ENCODE peak calls at places on chromosome X, in ten cellular contexts. One of them, this sample, is unnamed.

GRCh38 chrX:68942141-68942540 is 113.3 kb downstream of the EFNB1 start:
- DNase-seq in GM23248: no peak
- DNase-seq in BJ: no peak
- DNase-seq in NCI-H526: no peak
- DNase-seq in lower lobe of right lung: no peak
- DNase-seq in fibroblast of villous mesenchyme: no peak
- DNase-seq in head of caudate nucleus: no peak
- DNase-seq in aorta: no peak
- DNase-seq in testis: no peak
- DNase-seq in non-pigmented ciliary epithelial cell: no peak
- DNase-seq in this sample: no peak

GRCh38 chrX:150035531-150035930 is 97.2 kb upstream of the EOLA2 start:
- DNase-seq in GM23248: peak
- DNase-seq in BJ: no peak
- DNase-seq in NCI-H526: no peak
- DNase-seq in lower lobe of right lung: no peak
- DNase-seq in fibroblast of villous mesenchyme: no peak
- DNase-seq in head of caudate nucleus: no peak
- DNase-seq in aorta: no peak
- DNase-seq in testis: no peak
- DNase-seq in non-pigmented ciliary epithelial cell: no peak
- DNase-seq in this sample: no peak

GRCh38 chrX:26442340-26442739 is 226.4 kb downstream of the MAGEB5 start:
- DNase-seq in GM23248: peak
- DNase-seq in BJ: no peak
- DNase-seq in NCI-H526: peak
- DNase-seq in lower lobe of right lung: no peak
- DNase-seq in fibroblast of villous mesenchyme: peak
- DNase-seq in head of caudate nucleus: no peak
- DNase-seq in aorta: no peak
- DNase-seq in testis: peak
- DNase-seq in non-pigmented ciliary epithelial cell: no peak
- DNase-seq in this sample: no peak

GRCh38 chrX:31219174-31219573 is 147.3 kb upstream of the FTHL17 start:
- DNase-seq in GM23248: no peak
- DNase-seq in BJ: no peak
- DNase-seq in NCI-H526: no peak
- DNase-seq in lower lobe of right lung: no peak
- DNase-seq in fibroblast of villous mesenchyme: peak
- DNase-seq in head of caudate nucleus: no peak
- DNase-seq in aorta: no peak
- DNase-seq in testis: no peak
- DNase-seq in non-pigmented ciliary epithelial cell: no peak
- DNase-seq in this sample: no peak

GRCh38 chrX:48945517-48946348 is 11.7 kb downstream of the OTUD5 start:
- DNase-seq in GM23248: peak
- DNase-seq in BJ: no peak
- DNase-seq in NCI-H526: peak
- DNase-seq in lower lobe of right lung: peak
- DNase-seq in fibroblast of villous mesenchyme: peak
- DNase-seq in head of caudate nucleus: peak
- DNase-seq in aorta: peak
- DNase-seq in testis: peak
- DNase-seq in non-pigmented ciliary epithelial cell: no peak
- DNase-seq in this sample: no peak

GRCh38 chrX:133989491-133989890 is 4.1 kb upstream of the GPC3 start:
- DNase-seq in GM23248: no peak
- DNase-seq in BJ: no peak
- DNase-seq in NCI-H526: no peak
- DNase-seq in lower lobe of right lung: no peak
- DNase-seq in fibroblast of villous mesenchyme: no peak
- DNase-seq in head of caudate nucleus: no peak
- DNase-seq in aorta: no peak
- DNase-seq in testis: no peak
- DNase-seq in non-pigmented ciliary epithelial cell: no peak
- DNase-seq in this sample: no peak

GRCh38 chrX:107449490-107450175 is at the start of gene FRMPD3:
- DNase-seq in GM23248: peak
- DNase-seq in BJ: no peak
- DNase-seq in NCI-H526: peak
- DNase-seq in lower lobe of right lung: no peak
- DNase-seq in fibroblast of villous mesenchyme: no peak
- DNase-seq in head of caudate nucleus: no peak
- DNase-seq in aorta: no peak
- DNase-seq in testis: no peak
- DNase-seq in non-pigmented ciliary epithelial cell: no peak
- DNase-seq in this sample: no peak

GRCh38 chrX:7252013-7252610 is 104.2 kb upstream of the PUDP start:
- DNase-seq in GM23248: no peak
- DNase-seq in BJ: no peak
- DNase-seq in NCI-H526: no peak
- DNase-seq in lower lobe of right lung: peak
- DNase-seq in fibroblast of villous mesenchyme: no peak
- DNase-seq in head of caudate nucleus: no peak
- DNase-seq in aorta: no peak
- DNase-seq in testis: no peak
- DNase-seq in non-pigmented ciliary epithelial cell: no peak
- DNase-seq in this sample: no peak

GRCh38 chrX:17160971-17161370 is 214.0 kb upstream of the NHS start:
- DNase-seq in GM23248: peak
- DNase-seq in BJ: no peak
- DNase-seq in NCI-H526: peak
- DNase-seq in lower lobe of right lung: no peak
- DNase-seq in fibroblast of villous mesenchyme: no peak
- DNase-seq in head of caudate nucleus: no peak
- DNase-seq in aorta: no peak
- DNase-seq in testis: no peak
- DNase-seq in non-pigmented ciliary epithelial cell: no peak
- DNase-seq in this sample: no peak

GRCh38 chrX:39145859-39146258 is 344.6 kb downstream of the MID1IP1 start:
- DNase-seq in GM23248: no peak
- DNase-seq in BJ: no peak
- DNase-seq in NCI-H526: no peak
- DNase-seq in lower lobe of right lung: no peak
- DNase-seq in fibroblast of villous mesenchyme: no peak
- DNase-seq in head of caudate nucleus: no peak
- DNase-seq in aorta: no peak
- DNase-seq in testis: no peak
- DNase-seq in non-pigmented ciliary epithelial cell: no peak
- DNase-seq in this sample: no peak

GRCh38 chrX:107747596-107748161 is 27.9 kb downstream of the TSC22D3 start:
- DNase-seq in GM23248: peak
- DNase-seq in BJ: no peak
- DNase-seq in NCI-H526: no peak
- DNase-seq in lower lobe of right lung: peak
- DNase-seq in fibroblast of villous mesenchyme: peak
- DNase-seq in head of caudate nucleus: no peak
- DNase-seq in aorta: no peak
- DNase-seq in testis: no peak
- DNase-seq in non-pigmented ciliary epithelial cell: no peak
- DNase-seq in this sample: no peak

GRCh38 chrX:519741-520140 is 110.8 kb upstream of the SHOX start:
- DNase-seq in GM23248: no peak
- DNase-seq in BJ: no peak
- DNase-seq in NCI-H526: no peak
- DNase-seq in lower lobe of right lung: no peak
- DNase-seq in fibroblast of villous mesenchyme: no peak
- DNase-seq in head of caudate nucleus: no peak
- DNase-seq in aorta: no peak
- DNase-seq in testis: no peak
- DNase-seq in non-pigmented ciliary epithelial cell: no peak
- DNase-seq in this sample: no peak

GRCh38 chrX:11040405-11040804 is 70.7 kb upstream of the HCCS start:
- DNase-seq in GM23248: no peak
- DNase-seq in BJ: no peak
- DNase-seq in NCI-H526: no peak
- DNase-seq in lower lobe of right lung: no peak
- DNase-seq in fibroblast of villous mesenchyme: no peak
- DNase-seq in head of caudate nucleus: no peak
- DNase-seq in aorta: no peak
- DNase-seq in testis: no peak
- DNase-seq in non-pigmented ciliary epithelial cell: no peak
- DNase-seq in this sample: no peak

GRCh38 chrX:24168807-24169206 is 19.3 kb downstream of the ZFX start:
- DNase-seq in GM23248: no peak
- DNase-seq in BJ: no peak
- DNase-seq in NCI-H526: no peak
- DNase-seq in lower lobe of right lung: no peak
- DNase-seq in fibroblast of villous mesenchyme: no peak
- DNase-seq in head of caudate nucleus: no peak
- DNase-seq in aorta: no peak
- DNase-seq in testis: no peak
- DNase-seq in non-pigmented ciliary epithelial cell: no peak
- DNase-seq in this sample: no peak

GRCh38 chrX:26851981-26852380 is 611.2 kb downstream of the PPP4R3C start:
- DNase-seq in GM23248: peak
- DNase-seq in BJ: no peak
- DNase-seq in NCI-H526: peak
- DNase-seq in lower lobe of right lung: no peak
- DNase-seq in fibroblast of villous mesenchyme: peak
- DNase-seq in head of caudate nucleus: no peak
- DNase-seq in aorta: no peak
- DNase-seq in testis: no peak
- DNase-seq in non-pigmented ciliary epithelial cell: no peak
- DNase-seq in this sample: no peak

GRCh38 chrX:117305168-117305766 is 811.3 kb downstream of the KLHL13 start:
- DNase-seq in GM23248: no peak
- DNase-seq in BJ: no peak
- DNase-seq in NCI-H526: no peak
- DNase-seq in lower lobe of right lung: no peak
- DNase-seq in fibroblast of villous mesenchyme: no peak
- DNase-seq in head of caudate nucleus: no peak
- DNase-seq in aorta: no peak
- DNase-seq in testis: no peak
- DNase-seq in non-pigmented ciliary epithelial cell: no peak
- DNase-seq in this sample: no peak

GRCh38 chrX:49876750-49877149 is 2.5 kb upstream of the USP27X start:
- DNase-seq in GM23248: peak
- DNase-seq in BJ: no peak
- DNase-seq in NCI-H526: peak
- DNase-seq in lower lobe of right lung: no peak
- DNase-seq in fibroblast of villous mesenchyme: peak
- DNase-seq in head of caudate nucleus: no peak
- DNase-seq in aorta: no peak
- DNase-seq in testis: peak
- DNase-seq in non-pigmented ciliary epithelial cell: no peak
- DNase-seq in this sample: no peak

GRCh38 chrX:1807301-1807731 is 192.5 kb downstream of the ASMT start:
- DNase-seq in GM23248: peak
- DNase-seq in BJ: peak
- DNase-seq in NCI-H526: no peak
- DNase-seq in lower lobe of right lung: no peak
- DNase-seq in fibroblast of villous mesenchyme: peak
- DNase-seq in head of caudate nucleus: no peak
- DNase-seq in aorta: no peak
- DNase-seq in testis: no peak
- DNase-seq in non-pigmented ciliary epithelial cell: no peak
- DNase-seq in this sample: no peak

GRCh38 chrX:139290310-139290709 is 240.2 kb upstream of the F9 start:
- DNase-seq in GM23248: peak
- DNase-seq in BJ: no peak
- DNase-seq in NCI-H526: no peak
- DNase-seq in lower lobe of right lung: no peak
- DNase-seq in fibroblast of villous mesenchyme: no peak
- DNase-seq in head of caudate nucleus: no peak
- DNase-seq in aorta: no peak
- DNase-seq in testis: no peak
- DNase-seq in non-pigmented ciliary epithelial cell: peak
- DNase-seq in this sample: no peak

This sample was measured in Right ventricle myocardium inferior.